ENCODE peak calls at places on chromosomes 3 and 15, in seven cellular contexts. Z is fibroblast of lung; F is GM23248; K is CD4-positive, CD25-positive, alpha-beta regulatory T cell; G is aorta; L is A549; O is AG04450. X is an unnamed sample.

GRCh38 chr3:15667484-15667883 is 65.9 kb downstream of the BTD start:
- DNase-seq in K (peak; percentile 69), Z (no peak), F (no peak), L (no peak), O (no peak), G (no peak), X (no peak)

GRCh38 chr3:195760345-195760983 is 39.7 kb downstream of the MUC20 start:
- DNase-seq in Z (no peak), L (no peak), F (no peak), O (no peak), G (peak; percentile 61), K (no peak), X (no peak)

GRCh38 chr3:130442284-130442683 is 74.7 kb upstream of the COL6A6 start:
- DNase-seq in G (no peak), L (no peak), O (no peak), Z (no peak), K (no peak), F (no peak), X (peak; percentile 47)

GRCh38 chr15:31062310-31062964 is 39.1 kb downstream of the TRPM1 start:
- DNase-seq in K (no peak), G (no peak), F (peak; percentile 36), Z (no peak), O (no peak), L (no peak), X (peak; percentile 42)

GRCh38 chr3:77726509-77726908 is 686.6 kb downstream of the ROBO2 start:
- DNase-seq in K (no peak), G (no peak), O (no peak), L (no peak), F (no peak), Z (peak; percentile 23), X (no peak)

GRCh38 chr3:45666729-45667440 is 22.3 kb upstream of the SACM1L start:
- DNase-seq in L (no peak), F (peak; percentile 73), O (no peak), G (peak; percentile 89), Z (peak; percentile 79), K (no peak), X (no peak)

GRCh38 chr3:52128118-52128683 is 26.0 kb downstream of the POC1A start:
- DNase-seq in G (no peak), F (peak; percentile 59), Z (peak; percentile 63), L (peak; percentile 59), K (no peak), O (no peak), X (no peak)

GRCh38 chr15:51077565-51078153 is 17.0 kb downstream of the TNFAIP8L3 start:
- DNase-seq in F (peak; percentile 33), K (peak; percentile 66), Z (peak; percentile 34), G (peak; percentile 89), O (no peak), L (no peak), X (no peak)

GRCh38 chr3:115227461-115227860 is 80.4 kb upstream of the ZBTB20 start:
- DNase-seq in K (no peak), Z (peak; percentile 12), F (peak; percentile 67), G (no peak), L (no peak), O (no peak), X (no peak)

GRCh38 chr3:106345353-106346027 is 476.7 kb upstream of the CBLB start:
- DNase-seq in L (peak; percentile 3), Z (peak; percentile 100), G (no peak), F (peak; percentile 94), O (peak; percentile 88), K (no peak), X (peak; percentile 32)

GRCh38 chr3:119810018-119810435 is 28.1 kb downstream of the NR1I2 start:
- DNase-seq in Z (peak; percentile 39), F (peak; percentile 62), O (no peak), G (peak; percentile 80), K (peak; percentile 79), L (no peak), X (no peak)

GRCh38 chr3:14125193-14126016 is 553 bp downstream of the TMEM43 start:
- DNase-seq in G (peak; percentile 91), Z (peak; percentile 94), L (peak; percentile 68), K (peak; percentile 63), O (peak; percentile 74), F (peak; percentile 96), X (no peak)

GRCh38 chr3:148992027-148992634 is 791 bp downstream of the GYG1 start:
- DNase-seq in O (no peak), L (peak; percentile 26), Z (peak; percentile 50), G (peak; percentile 90), F (peak; percentile 78), K (peak; percentile 40), X (no peak)

GRCh38 chr15:60580650-60581415 is 101.9 kb upstream of the ICE2 start:
- DNase-seq in F (no peak), L (no peak), O (no peak), G (no peak), K (peak; percentile 89), Z (no peak), X (peak; percentile 66)

DNA sequence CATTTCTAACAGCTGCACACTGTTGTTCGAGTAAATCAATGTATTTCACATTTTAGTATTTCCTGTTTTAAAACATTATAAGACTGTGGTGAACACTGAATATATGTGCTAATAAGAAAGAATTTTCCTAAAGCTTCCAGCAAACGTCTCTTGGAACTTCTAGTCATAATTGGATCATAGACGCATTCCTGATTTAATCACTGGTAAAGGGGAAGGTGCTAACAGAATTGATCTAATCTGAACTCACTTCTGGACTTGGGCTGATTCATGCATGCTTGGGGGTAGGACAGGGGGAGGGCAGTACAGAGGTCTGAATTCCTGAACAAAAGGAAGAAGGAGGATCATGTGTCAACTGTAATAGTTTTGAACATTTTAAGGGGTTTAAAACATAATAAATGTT is 7.3 kb upstream of the LEKR1 start:
- DNase-seq in G (no peak), F (peak; percentile 88), K (peak; percentile 32), Z (peak; percentile 92), L (peak; percentile 44), O (no peak), X (no peak)
- H3K27ac ChIP-seq in G (no peak overlapping the region), F (peak overlapping the region; percentile 97), K (no peak overlapping the region), Z (peak overlapping the region; percentile 98), L (peak overlapping the region; percentile 92), O (no peak overlapping the region), X (peak overlapping the region; percentile 76)

GRCh38 chr3:177463863-177464262 is 266.6 kb upstream of the TBL1XR1 start:
- DNase-seq in O (no peak), Z (peak; percentile 93), K (peak; percentile 30), F (peak; percentile 78), G (no peak), L (no peak), X (no peak)
- H3K27ac ChIP-seq in O (no peak overlapping the region), Z (no peak overlapping the region), K (no peak overlapping the region), F (peak overlapping the region; percentile 29), G (no peak overlapping the region), L (no peak overlapping the region), X (no peak overlapping the region)

GRCh38 chr15:29014493-29014892 is 128.7 kb downstream of the APBA2 start:
- DNase-seq in O (no peak), Z (no peak), K (no peak), L (no peak), F (no peak), G (no peak), X (no peak)
- H3K27ac ChIP-seq in O (no peak overlapping the region), Z (no peak overlapping the region), K (no peak overlapping the region), L (no peak overlapping the region), F (no peak overlapping the region), G (no peak overlapping the region), X (no peak overlapping the region)

DNA sequence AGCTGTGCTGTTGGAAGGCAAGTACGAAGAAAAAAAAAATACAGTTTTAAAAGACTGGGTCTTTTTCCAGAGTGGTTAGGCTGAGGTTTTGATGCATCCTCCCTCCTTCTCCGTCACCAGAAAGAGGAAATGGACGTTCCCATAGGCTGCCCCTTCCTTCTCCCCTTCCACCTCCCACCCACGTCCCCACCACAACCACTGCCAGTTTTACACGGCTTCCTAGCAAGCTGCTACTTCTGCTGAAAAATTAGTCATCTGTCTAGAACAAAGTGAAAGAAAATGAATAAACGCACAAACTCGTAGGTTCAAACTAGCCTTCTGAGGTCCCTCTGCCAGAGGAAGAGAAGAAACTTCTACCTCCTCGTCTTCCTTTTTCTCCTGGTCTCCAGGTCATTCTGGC is 71.6 kb upstream of the RPL35A start:
- DNase-seq in Z (peak; percentile 84), L (no peak), F (no peak), O (no peak), G (no peak), K (peak; percentile 20), X (no peak)
- H3K27ac ChIP-seq in Z (no peak overlapping the region), L (no peak overlapping the region), F (no peak overlapping the region), O (no peak overlapping the region), G (no peak overlapping the region), K (no peak overlapping the region), X (no peak overlapping the region)

DNA sequence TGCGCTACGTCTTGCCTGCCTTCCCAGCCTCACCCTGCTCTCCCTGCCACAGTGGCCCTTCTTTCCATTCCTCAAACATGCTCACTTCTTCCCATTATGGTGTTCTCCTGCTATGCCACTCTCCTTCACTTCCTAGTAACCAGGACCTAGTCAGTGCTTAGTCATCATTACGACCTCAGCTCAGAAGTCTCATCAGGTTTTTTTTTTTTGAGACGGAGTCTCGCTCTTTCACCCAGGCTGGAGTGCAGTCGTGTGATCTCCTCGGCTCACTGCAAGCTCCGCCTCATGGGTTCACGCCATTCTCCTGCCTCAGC is 149.5 kb downstream of the GREM1 start:
- DNase-seq in F (peak; percentile 92), L (peak; percentile 78), O (peak; percentile 78), K (no peak), Z (peak; percentile 95), G (no peak), X (no peak)
- H3K27ac ChIP-seq in F (peak overlapping the region; percentile 94), L (peak overlapping the region; percentile 89), O (peak overlapping the region; percentile 92), K (no peak overlapping the region), Z (peak overlapping the region; percentile 92), G (no peak overlapping the region), X (no peak overlapping the region)

DNA sequence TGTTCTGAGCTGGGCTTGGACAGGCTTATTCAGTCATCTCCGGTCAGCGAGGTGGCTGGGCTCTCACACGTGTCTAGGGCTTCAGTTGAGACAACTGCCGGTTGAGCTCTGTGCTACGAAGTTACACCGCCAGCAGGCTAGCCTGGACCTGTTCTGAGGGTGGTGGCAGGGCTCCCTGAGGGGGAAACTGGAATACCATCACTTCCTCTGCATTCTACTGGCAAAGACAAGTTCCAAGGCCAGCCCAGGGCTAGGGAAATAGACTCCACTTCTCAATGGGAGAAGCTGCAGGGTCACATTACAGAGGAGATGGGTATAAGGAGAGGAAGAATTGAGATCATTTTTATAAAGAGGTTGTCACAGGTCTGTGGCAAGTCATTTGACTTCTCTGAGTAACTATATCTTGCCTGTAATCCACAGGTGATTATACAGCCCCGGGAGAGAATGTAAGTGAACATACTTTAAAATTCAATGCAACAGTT is 106.8 kb upstream of the IL12A start:
- DNase-seq in L (no peak), O (no peak), F (no peak), Z (peak; percentile 61), K (no peak), G (no peak), X (no peak)
- H3K27ac ChIP-seq in L (peak overlapping the region; percentile 27), O (no peak overlapping the region), F (no peak overlapping the region), Z (no peak overlapping the region), K (no peak overlapping the region), G (no peak overlapping the region), X (no peak overlapping the region)

GRCh38 chr3:186138272-186138981 is 29.5 kb upstream of the ETV5 start:
- DNase-seq in Z (no peak), O (no peak), K (no peak), G (no peak), F (no peak), L (no peak), X (no peak)
- H3K27ac ChIP-seq in Z (no peak overlapping the region), O (no peak overlapping the region), K (no peak overlapping the region), G (no peak overlapping the region), F (no peak overlapping the region), L (no peak overlapping the region), X (no peak overlapping the region)